ENCODE peak calls at places on chromosomes 7 and 10, in six cellular contexts. One of them, this sample, is unnamed.

GRCh38 chr7:132759482-132760240 is 183.4 kb upstream of the PLXNA4 start:
- DNase-seq in choroid plexus epithelial cell: no peak
- DNase-seq in D721Med: no peak
- DNase-seq in neural progenitor cell: no peak
- DNase-seq in fibroblast of pulmonary artery: no peak
- DNase-seq in GM23338: no peak
- DNase-seq in this sample: no peak

GRCh38 chr7:99386584-99387238 is 12.2 kb downstream of the ARPC1B start:
- DNase-seq in choroid plexus epithelial cell: peak
- DNase-seq in D721Med: no peak
- DNase-seq in neural progenitor cell: no peak
- DNase-seq in fibroblast of pulmonary artery: peak
- DNase-seq in GM23338: peak
- DNase-seq in this sample: no peak

GRCh38 chr7:142896151-142896550 is 10.6 kb upstream of the TRPV6 start:
- DNase-seq in choroid plexus epithelial cell: no peak
- DNase-seq in D721Med: no peak
- DNase-seq in neural progenitor cell: no peak
- DNase-seq in fibroblast of pulmonary artery: no peak
- DNase-seq in GM23338: no peak
- DNase-seq in this sample: no peak

GRCh38 chr7:48421357-48421756 is 250.1 kb downstream of the ABCA13 start:
- DNase-seq in choroid plexus epithelial cell: peak
- DNase-seq in D721Med: no peak
- DNase-seq in neural progenitor cell: peak
- DNase-seq in fibroblast of pulmonary artery: peak
- DNase-seq in GM23338: peak
- DNase-seq in this sample: no peak

GRCh38 chr7:128036226-128036940 is 5.1 kb upstream of the LRRC4 start:
- DNase-seq in choroid plexus epithelial cell: no peak
- DNase-seq in D721Med: no peak
- DNase-seq in neural progenitor cell: no peak
- DNase-seq in fibroblast of pulmonary artery: no peak
- DNase-seq in GM23338: no peak
- DNase-seq in this sample: no peak

GRCh38 chr7:71787513-71787912 is 624.6 kb downstream of the CALN1 start:
- DNase-seq in choroid plexus epithelial cell: peak
- DNase-seq in D721Med: no peak
- DNase-seq in neural progenitor cell: peak
- DNase-seq in fibroblast of pulmonary artery: no peak
- DNase-seq in GM23338: peak
- DNase-seq in this sample: no peak

GRCh38 chr7:112946350-112946749 is 140.3 kb downstream of the GPR85 start:
- DNase-seq in choroid plexus epithelial cell: peak
- DNase-seq in D721Med: no peak
- DNase-seq in neural progenitor cell: no peak
- DNase-seq in fibroblast of pulmonary artery: no peak
- DNase-seq in GM23338: no peak
- DNase-seq in this sample: no peak

GRCh38 chr7:48512892-48513291 is 341.6 kb downstream of the ABCA13 start:
- DNase-seq in choroid plexus epithelial cell: no peak
- DNase-seq in D721Med: no peak
- DNase-seq in neural progenitor cell: peak
- DNase-seq in fibroblast of pulmonary artery: no peak
- DNase-seq in GM23338: peak
- DNase-seq in this sample: no peak

GRCh38 chr10:132111121-132111731 is 45.5 kb downstream of the JAKMIP3 start:
- DNase-seq in choroid plexus epithelial cell: no peak
- DNase-seq in D721Med: no peak
- DNase-seq in neural progenitor cell: no peak
- DNase-seq in fibroblast of pulmonary artery: no peak
- DNase-seq in GM23338: no peak
- DNase-seq in this sample: no peak

GRCh38 chr7:142263598-142264380 is 5.9 kb upstream of the PRSS58 start:
- DNase-seq in choroid plexus epithelial cell: peak
- DNase-seq in D721Med: no peak
- DNase-seq in neural progenitor cell: no peak
- DNase-seq in fibroblast of pulmonary artery: peak
- DNase-seq in GM23338: no peak
- DNase-seq in this sample: no peak

GRCh38 chr10:4316166-4316810 is 509.7 kb upstream of the AKR1E2 start:
- DNase-seq in choroid plexus epithelial cell: peak
- DNase-seq in D721Med: no peak
- DNase-seq in neural progenitor cell: no peak
- DNase-seq in fibroblast of pulmonary artery: peak
- DNase-seq in GM23338: no peak
- DNase-seq in this sample: no peak

GRCh38 chr7:106611911-106612310 is 49.0 kb downstream of the CCDC71L start:
- DNase-seq in choroid plexus epithelial cell: no peak
- DNase-seq in D721Med: no peak
- DNase-seq in neural progenitor cell: no peak
- DNase-seq in fibroblast of pulmonary artery: no peak
- DNase-seq in GM23338: no peak
- DNase-seq in this sample: peak

GRCh38 chr7:75892634-75893272 is 13.9 kb downstream of the RHBDD2 start:
- DNase-seq in choroid plexus epithelial cell: peak
- DNase-seq in D721Med: no peak
- DNase-seq in neural progenitor cell: no peak
- DNase-seq in fibroblast of pulmonary artery: peak
- DNase-seq in GM23338: no peak
- DNase-seq in this sample: peak

GRCh38 chr7:134415700-134416099 is 43.2 kb downstream of the AKR1B1 start:
- DNase-seq in choroid plexus epithelial cell: peak
- DNase-seq in D721Med: no peak
- DNase-seq in neural progenitor cell: no peak
- DNase-seq in fibroblast of pulmonary artery: no peak
- DNase-seq in GM23338: no peak
- DNase-seq in this sample: no peak

GRCh38 chr7:80900583-80901576 is 18.0 kb downstream of the SEMA3C start:
- DNase-seq in choroid plexus epithelial cell: peak
- DNase-seq in D721Med: no peak
- DNase-seq in neural progenitor cell: no peak
- DNase-seq in fibroblast of pulmonary artery: peak
- DNase-seq in GM23338: no peak
- DNase-seq in this sample: no peak

GRCh38 chr7:4700577-4701235 is 18.6 kb downstream of the FOXK1 start:
- DNase-seq in choroid plexus epithelial cell: peak
- DNase-seq in D721Med: no peak
- DNase-seq in neural progenitor cell: peak
- DNase-seq in fibroblast of pulmonary artery: peak
- DNase-seq in GM23338: no peak
- DNase-seq in this sample: peak

GRCh38 chr7:121605297-121605640 is 209.2 kb upstream of the FAM3C start:
- DNase-seq in choroid plexus epithelial cell: peak
- DNase-seq in D721Med: no peak
- DNase-seq in neural progenitor cell: no peak
- DNase-seq in fibroblast of pulmonary artery: peak
- DNase-seq in GM23338: no peak
- DNase-seq in this sample: peak

GRCh38 chr10:3095373-3096139 is 28.2 kb downstream of the PFKP start:
- DNase-seq in choroid plexus epithelial cell: peak
- DNase-seq in D721Med: no peak
- DNase-seq in neural progenitor cell: no peak
- DNase-seq in fibroblast of pulmonary artery: peak
- DNase-seq in GM23338: no peak
- DNase-seq in this sample: peak

GRCh38 chr10:58781873-58782488 is 269.3 kb downstream of the BICC1 start:
- DNase-seq in choroid plexus epithelial cell: peak
- DNase-seq in D721Med: no peak
- DNase-seq in neural progenitor cell: peak
- DNase-seq in fibroblast of pulmonary artery: peak
- DNase-seq in GM23338: peak
- DNase-seq in this sample: peak

GRCh38 chr7:155266440-155266839 is 31.2 kb upstream of the INSIG1 start:
- DNase-seq in choroid plexus epithelial cell: no peak
- DNase-seq in D721Med: no peak
- DNase-seq in neural progenitor cell: no peak
- DNase-seq in fibroblast of pulmonary artery: no peak
- DNase-seq in GM23338: no peak
- DNase-seq in this sample: no peak

GRCh38 chr10:114755537-114755936 is 66.0 kb upstream of the FHIP2A start:
- DNase-seq in choroid plexus epithelial cell: no peak
- DNase-seq in D721Med: no peak
- DNase-seq in neural progenitor cell: no peak
- DNase-seq in fibroblast of pulmonary artery: no peak
- DNase-seq in GM23338: no peak
- DNase-seq in this sample: no peak

GRCh38 chr7:157433628-157434027 is 96.8 kb downstream of the DNAJB6 start:
- DNase-seq in choroid plexus epithelial cell: no peak
- DNase-seq in D721Med: no peak
- DNase-seq in neural progenitor cell: no peak
- DNase-seq in fibroblast of pulmonary artery: no peak
- DNase-seq in GM23338: no peak
- DNase-seq in this sample: no peak

GRCh38 chr7:30840176-30841024 is 69.2 kb downstream of the MINDY4 start:
- DNase-seq in choroid plexus epithelial cell: no peak
- DNase-seq in D721Med: no peak
- DNase-seq in neural progenitor cell: no peak
- DNase-seq in fibroblast of pulmonary artery: no peak
- DNase-seq in GM23338: no peak
- DNase-seq in this sample: no peak

GRCh38 chr7:30843741-30844482 is 67.7 kb upstream of the AQP1 start:
- DNase-seq in choroid plexus epithelial cell: no peak
- DNase-seq in D721Med: no peak
- DNase-seq in neural progenitor cell: no peak
- DNase-seq in fibroblast of pulmonary artery: no peak
- DNase-seq in GM23338: no peak
- DNase-seq in this sample: no peak

GRCh38 chr7:30842542-30843451 is 68.9 kb upstream of the AQP1 start:
- DNase-seq in choroid plexus epithelial cell: no peak
- DNase-seq in D721Med: no peak
- DNase-seq in neural progenitor cell: no peak
- DNase-seq in fibroblast of pulmonary artery: peak
- DNase-seq in GM23338: no peak
- DNase-seq in this sample: no peak

GRCh38 chr7:30841025-30841735 is 70.0 kb downstream of the MINDY4 start:
- DNase-seq in choroid plexus epithelial cell: peak
- DNase-seq in D721Med: no peak
- DNase-seq in neural progenitor cell: no peak
- DNase-seq in fibroblast of pulmonary artery: peak
- DNase-seq in GM23338: no peak
- DNase-seq in this sample: no peak

GRCh38 chr7:30841801-30842541 is 69.7 kb upstream of the AQP1 start:
- DNase-seq in choroid plexus epithelial cell: no peak
- DNase-seq in D721Med: no peak
- DNase-seq in neural progenitor cell: no peak
- DNase-seq in fibroblast of pulmonary artery: no peak
- DNase-seq in GM23338: no peak
- DNase-seq in this sample: no peak
- TF ChIP-seq CTCF in choroid plexus epithelial cell: no peak
- TF ChIP-seq CTCF in D721Med: no peak
- TF ChIP-seq CTCF in neural progenitor cell: no peak
- TF ChIP-seq CTCF in fibroblast of pulmonary artery: no peak
- TF ChIP-seq CTCF in GM23338: no peak
- TF ChIP-seq CTCF in this sample: no peak

GRCh38 chr7:12494354-12495024 is 76.0 kb upstream of the SCIN start:
- DNase-seq in choroid plexus epithelial cell: no peak
- DNase-seq in D721Med: no peak
- DNase-seq in neural progenitor cell: peak
- DNase-seq in fibroblast of pulmonary artery: no peak
- DNase-seq in GM23338: peak
- DNase-seq in this sample: no peak
- TF ChIP-seq CTCF in choroid plexus epithelial cell: peak
- TF ChIP-seq CTCF in D721Med: no peak
- TF ChIP-seq CTCF in neural progenitor cell: peak
- TF ChIP-seq CTCF in fibroblast of pulmonary artery: no peak
- TF ChIP-seq CTCF in GM23338: peak
- TF ChIP-seq CTCF in this sample: no peak

GRCh38 chr10:13102002-13102794 is 2.2 kb downstream of the OPTN start:
- DNase-seq in choroid plexus epithelial cell: peak
- DNase-seq in D721Med: no peak
- DNase-seq in neural progenitor cell: no peak
- DNase-seq in fibroblast of pulmonary artery: peak
- DNase-seq in GM23338: no peak
- DNase-seq in this sample: peak

GRCh38 chr10:13095929-13096328 is 4.0 kb upstream of the OPTN start:
- DNase-seq in choroid plexus epithelial cell: no peak
- DNase-seq in D721Med: no peak
- DNase-seq in neural progenitor cell: no peak
- DNase-seq in fibroblast of pulmonary artery: no peak
- DNase-seq in GM23338: no peak
- DNase-seq in this sample: no peak

GRCh38 chr10:13100349-13101294 is 659 bp downstream of the OPTN start:
- DNase-seq in choroid plexus epithelial cell: peak
- DNase-seq in D721Med: no peak
- DNase-seq in neural progenitor cell: no peak
- DNase-seq in fibroblast of pulmonary artery: peak
- DNase-seq in GM23338: peak
- DNase-seq in this sample: peak

GRCh38 chr10:13099666-13100348 is at the start of gene OPTN:
- DNase-seq in choroid plexus epithelial cell: peak
- DNase-seq in D721Med: peak
- DNase-seq in neural progenitor cell: peak
- DNase-seq in fibroblast of pulmonary artery: peak
- DNase-seq in GM23338: peak
- DNase-seq in this sample: peak

DNA sequence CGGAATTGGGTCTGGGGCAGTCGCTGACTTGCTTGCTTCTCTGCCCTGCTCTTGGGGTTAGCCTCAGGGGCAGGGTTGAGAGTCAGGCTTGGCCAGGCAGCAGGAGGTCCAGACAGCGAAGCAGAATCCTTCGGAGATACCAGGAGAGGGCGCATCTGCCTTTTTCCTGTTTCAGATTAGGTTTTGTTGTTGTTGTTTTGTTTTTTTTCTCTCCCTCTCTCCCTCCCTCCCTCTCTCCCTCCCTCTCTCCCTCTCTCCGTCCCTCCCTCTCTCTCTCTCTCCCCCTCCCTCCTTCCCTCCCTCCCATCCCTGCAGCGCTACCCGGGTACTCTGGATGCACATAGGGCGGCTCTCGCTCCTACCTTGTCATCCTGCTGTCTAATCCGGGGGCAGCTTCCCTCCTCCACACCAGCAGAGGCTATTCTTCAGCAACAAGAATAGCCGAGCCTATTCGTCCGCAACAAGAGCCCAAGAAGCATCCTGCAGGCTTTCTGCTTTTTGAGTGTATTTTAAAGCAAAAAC is 758 bp upstream of the OPTN start:
- DNase-seq in choroid plexus epithelial cell: peak
- DNase-seq in D721Med: peak
- DNase-seq in neural progenitor cell: peak
- DNase-seq in fibroblast of pulmonary artery: peak
- DNase-seq in GM23338: peak
- DNase-seq in this sample: peak
- TF ChIP-seq CTCF in choroid plexus epithelial cell: peak
- TF ChIP-seq CTCF in D721Med: peak
- TF ChIP-seq CTCF in neural progenitor cell: peak
- TF ChIP-seq CTCF in fibroblast of pulmonary artery: peak
- TF ChIP-seq CTCF in GM23338: peak
- TF ChIP-seq CTCF in this sample: peak

GRCh38 chr10:123287594-123288247 is 133.5 kb downstream of the BUB3 start:
- DNase-seq in choroid plexus epithelial cell: peak
- DNase-seq in D721Med: no peak
- DNase-seq in neural progenitor cell: no peak
- DNase-seq in fibroblast of pulmonary artery: peak
- DNase-seq in GM23338: no peak
- DNase-seq in this sample: no peak

GRCh38 chr10:123278445-123278844 is 124.2 kb downstream of the BUB3 start:
- DNase-seq in choroid plexus epithelial cell: no peak
- DNase-seq in D721Med: no peak
- DNase-seq in neural progenitor cell: no peak
- DNase-seq in fibroblast of pulmonary artery: no peak
- DNase-seq in GM23338: no peak
- DNase-seq in this sample: no peak

GRCh38 chr10:123289432-123289831 is 135.2 kb downstream of the BUB3 start:
- DNase-seq in choroid plexus epithelial cell: no peak
- DNase-seq in D721Med: no peak
- DNase-seq in neural progenitor cell: no peak
- DNase-seq in fibroblast of pulmonary artery: no peak
- DNase-seq in GM23338: no peak
- DNase-seq in this sample: no peak

GRCh38 chr10:123284022-123284421 is 129.8 kb downstream of the BUB3 start:
- DNase-seq in choroid plexus epithelial cell: no peak
- DNase-seq in D721Med: no peak
- DNase-seq in neural progenitor cell: no peak
- DNase-seq in fibroblast of pulmonary artery: no peak
- DNase-seq in GM23338: peak
- DNase-seq in this sample: no peak
- TF ChIP-seq CTCF in choroid plexus epithelial cell: no peak
- TF ChIP-seq CTCF in D721Med: no peak
- TF ChIP-seq CTCF in neural progenitor cell: peak
- TF ChIP-seq CTCF in fibroblast of pulmonary artery: no peak
- TF ChIP-seq CTCF in GM23338: peak
- TF ChIP-seq CTCF in this sample: peak

This sample was measured in hepatocyte.